ENCODE peak calls at places on chromosomes 6 and 20, in ten cellular contexts. K is B cell; N is stimulated activated CD4-positive, alpha-beta T cell treated with anti-CD3 and anti-CD28 coated beads, Interleukin-15, amount 100 ng/mL, for 24 hours; H is amniotic epithelial cell; Y is NCI-H82; Z is head of caudate nucleus; J is HCEC 1CT; C is activated CD8-positive, alpha-beta T cell treated with anti-CD3 and anti-CD28 coated beads for 36 hours; M is CD8-positive, alpha-beta memory T cell; B is spleen. R is an unnamed sample.

GRCh38 chr6:12602342-12602741 is 114.2 kb upstream of the PHACTR1 start:
- DNase-seq in J (no peak), N (no peak), K (no peak), H (peak; percentile 19), C (no peak), Z (no peak), B (no peak), Y (no peak), M (no peak), R (no peak)

GRCh38 chr20:32510601-32511357 is 74.4 kb downstream of the NOL4L start:
- DNase-seq in C (peak; percentile 73), Y (no peak), J (no peak), N (no peak), K (no peak), H (peak; percentile 50), B (no peak), M (no peak), Z (no peak), R (no peak)

GRCh38 chr6:52992980-52993379 is 2.1 kb downstream of the GSTA4 start:
- DNase-seq in K (no peak), Y (no peak), C (no peak), H (peak; percentile 79), J (peak; percentile 82), Z (no peak), M (no peak), B (no peak), N (no peak), R (no peak)

GRCh38 chr20:16573011-16573965 is at the start of gene KIF16B:
- DNase-seq in K (peak; percentile 89), B (peak; percentile 97), N (peak; percentile 92), J (peak; percentile 84), H (peak; percentile 73), Z (peak; percentile 91), C (peak; percentile 80), M (peak; percentile 52), Y (peak; percentile 96), R (peak; percentile 76)

GRCh38 chr6:165774903-165775608 is 112.0 kb upstream of the PDE10A start:
- DNase-seq in K (no peak), Z (no peak), Y (no peak), C (peak; percentile 43), B (no peak), J (no peak), H (peak; percentile 34), N (no peak), M (no peak), R (no peak)

GRCh38 chr6:157428418-157429202 is 47.6 kb downstream of the ZDHHC14 start:
- DNase-seq in Y (no peak), J (no peak), K (no peak), B (no peak), H (no peak), C (peak; percentile 75), Z (peak; percentile 50), N (peak; percentile 89), M (no peak), R (no peak)

GRCh38 chr20:43442310-43442880 is 15.3 kb upstream of the SRSF6 start:
- DNase-seq in H (no peak), J (peak; percentile 48), Y (peak; percentile 47), N (no peak), C (no peak), K (no peak), Z (no peak), B (no peak), M (no peak), R (no peak)

GRCh38 chr6:108168501-108168979 is 2.7 kb downstream of the NR2E1 start:
- DNase-seq in C (peak; percentile 35), K (peak; percentile 80), M (no peak), J (no peak), N (peak; percentile 43), Y (peak; percentile 54), H (no peak), B (peak; percentile 88), Z (no peak), R (no peak)

GRCh38 chr6:35742842-35743241 is 6.0 kb downstream of the ARMC12 start:
- DNase-seq in J (no peak), K (no peak), Z (no peak), H (no peak), N (no peak), C (no peak), B (no peak), Y (no peak), M (no peak), R (no peak)

GRCh38 chr20:50533464-50533863 is 23.3 kb downstream of the PTPN1 start:
- DNase-seq in Y (no peak), K (no peak), B (no peak), C (no peak), N (no peak), H (no peak), M (no peak), Z (no peak), J (no peak), R (no peak)

GRCh38 chr20:54167909-54168872 is 5.6 kb downstream of the CYP24A1 start:
- DNase-seq in C (no peak), N (no peak), Y (peak; percentile 42), B (no peak), J (no peak), K (no peak), Z (no peak), M (no peak), H (no peak), R (no peak)

GRCh38 chr6:52115891-52116604 is 28.6 kb upstream of the PKHD1 start:
- DNase-seq in B (no peak), K (no peak), J (no peak), Y (no peak), Z (no peak), N (no peak), H (no peak), M (no peak), C (no peak), R (no peak)

GRCh38 chr20:47762699-47763098 is 22.6 kb downstream of the SULF2 start:
- DNase-seq in K (no peak), J (no peak), N (no peak), H (no peak), B (no peak), Y (no peak), Z (no peak), C (no peak), M (no peak), R (no peak)

GRCh38 chr20:1844723-1845523 is 50.3 kb upstream of the SIRPA start:
- DNase-seq in K (peak; percentile 85), B (peak; percentile 90), Y (no peak), C (peak; percentile 77), Z (peak; percentile 49), N (peak; percentile 60), H (peak; percentile 86), J (no peak), M (no peak), R (no peak)

GRCh38 chr6:161432546-161432945 is 158.7 kb upstream of the AGPAT4 start:
- DNase-seq in Z (no peak), Y (no peak), N (no peak), M (no peak), H (no peak), K (no peak), C (no peak), J (no peak), B (no peak), R (no peak)

GRCh38 chr20:57004416-57004815 is 262.0 kb downstream of the BMP7 start:
- DNase-seq in N (no peak), Y (no peak), K (no peak), Z (no peak), B (no peak), C (no peak), H (no peak), M (no peak), J (no peak), R (no peak)

GRCh38 chr20:42067174-42067573 is 449.0 kb upstream of the CHD6 start:
- DNase-seq in M (no peak), Y (no peak), B (no peak), N (no peak), H (no peak), C (no peak), Z (no peak), J (no peak), K (no peak), R (no peak)

GRCh38 chr20:23226612-23227265 is 123.9 kb upstream of the NXT1 start:
- DNase-seq in C (no peak), N (no peak), J (peak; percentile 86), M (no peak), Y (no peak), Z (no peak), B (no peak), H (peak; percentile 79), K (no peak), R (no peak)

GRCh38 chr20:40683221-40683893 is 5.7 kb downstream of the MAFB start:
- DNase-seq in Z (no peak), Y (peak; percentile 13), J (no peak), N (peak; percentile 22), C (no peak), K (no peak), B (peak; percentile 83), H (no peak), M (no peak), R (no peak)

GRCh38 chr20:41275181-41275793 is 42.2 kb downstream of the ZHX3 start:
- DNase-seq in Y (no peak), M (no peak), Z (no peak), N (no peak), K (no peak), B (no peak), C (no peak), J (peak; percentile 48), H (peak; percentile 43), R (no peak)

GRCh38 chr20:47774081-47774777 is 11.1 kb downstream of the SULF2 start:
- DNase-seq in H (no peak), Z (no peak), K (no peak), Y (peak; percentile 96), J (no peak), B (no peak), C (no peak), N (no peak), M (no peak), R (no peak)

GRCh38 chr6:109449789-109450673 is 5.5 kb downstream of the MICAL1 start:
- DNase-seq in B (peak; percentile 91), J (no peak), Z (no peak), K (peak; percentile 55), N (no peak), Y (no peak), M (peak; percentile 11), H (no peak), C (peak; percentile 66), R (no peak)

GRCh38 chr20:57258055-57258454 is 8.4 kb downstream of the BMP7 start:
- DNase-seq in M (no peak), Z (no peak), B (no peak), K (no peak), Y (no peak), H (no peak), J (no peak), N (no peak), C (no peak), R (no peak)

GRCh38 chr6:81171991-81172740 is 580.3 kb downstream of the TENT5A start:
- DNase-seq in H (peak; percentile 59), M (no peak), Y (no peak), Z (no peak), N (no peak), B (no peak), C (no peak), K (no peak), J (peak; percentile 59), R (no peak)

GRCh38 chr20:61850926-61851900 is 214.5 kb downstream of the TAF4 start:
- DNase-seq in C (no peak), H (no peak), N (no peak), J (no peak), K (no peak), M (no peak), Z (no peak), Y (no peak), B (peak; percentile 70), R (no peak)

GRCh38 chr6:160254467-160255312 is 3.9 kb downstream of the SLC22A2 start:
- DNase-seq in M (no peak), B (no peak), N (no peak), J (no peak), Y (peak; percentile 8), K (no peak), C (no peak), Z (no peak), H (no peak), R (no peak)

GRCh38 chr6:37696220-37696840 is 1.4 kb downstream of the MDGA1 start:
- DNase-seq in M (peak; percentile 17), N (peak; percentile 59), K (peak; percentile 62), C (peak; percentile 52), Y (peak; percentile 61), Z (no peak), B (peak; percentile 80), H (peak; percentile 38), J (peak; percentile 34), R (peak; percentile 21)

GRCh38 chr6:49849121-49849907 is 17.0 kb downstream of the CRISP1 start:
- DNase-seq in J (peak; percentile 45), Z (no peak), B (no peak), Y (peak; percentile 91), N (no peak), M (no peak), H (peak; percentile 49), K (peak; percentile 10), C (no peak), R (no peak)

R was measured in T-helper 9 cell.